ENCODE peak calls at places on chromosomes 2 and 18, in nine cellular contexts. One of them, this sample, is unnamed.

GRCh38 chr2:138780451-138780880 is 276 bp upstream of the NXPH2 start:
- DNase-seq in neural progenitor cell: peak
- DNase-seq in PC-9: no peak
- DNase-seq in progenitor cell of endocrine pancreas: peak
- DNase-seq in GM12865: no peak
- DNase-seq in choroid plexus epithelial cell: no peak
- DNase-seq in dorsolateral prefrontal cortex: no peak
- DNase-seq in BE2C: peak
- DNase-seq in type B pancreatic cell: peak
- DNase-seq in this sample: no peak

GRCh38 chr18:51527826-51528225 is 330.3 kb upstream of the MEX3C start:
- DNase-seq in neural progenitor cell: no peak
- DNase-seq in PC-9: no peak
- DNase-seq in progenitor cell of endocrine pancreas: no peak
- DNase-seq in GM12865: no peak
- DNase-seq in choroid plexus epithelial cell: no peak
- DNase-seq in dorsolateral prefrontal cortex: no peak
- DNase-seq in BE2C: no peak
- DNase-seq in type B pancreatic cell: no peak
- DNase-seq in this sample: no peak

GRCh38 chr2:235709124-235709813 is 215.4 kb downstream of the AGAP1 start:
- DNase-seq in neural progenitor cell: no peak
- DNase-seq in PC-9: peak
- DNase-seq in progenitor cell of endocrine pancreas: no peak
- DNase-seq in GM12865: no peak
- DNase-seq in choroid plexus epithelial cell: peak
- DNase-seq in dorsolateral prefrontal cortex: no peak
- DNase-seq in BE2C: no peak
- DNase-seq in type B pancreatic cell: no peak
- DNase-seq in this sample: no peak

GRCh38 chr2:18545384-18545783 is 15.1 kb downstream of the RDH14 start:
- DNase-seq in neural progenitor cell: no peak
- DNase-seq in PC-9: no peak
- DNase-seq in progenitor cell of endocrine pancreas: no peak
- DNase-seq in GM12865: no peak
- DNase-seq in choroid plexus epithelial cell: peak
- DNase-seq in dorsolateral prefrontal cortex: no peak
- DNase-seq in BE2C: no peak
- DNase-seq in type B pancreatic cell: no peak
- DNase-seq in this sample: peak

GRCh38 chr18:24200494-24200893 is 61.6 kb downstream of the CABYR start:
- DNase-seq in neural progenitor cell: no peak
- DNase-seq in PC-9: no peak
- DNase-seq in progenitor cell of endocrine pancreas: no peak
- DNase-seq in GM12865: no peak
- DNase-seq in choroid plexus epithelial cell: no peak
- DNase-seq in dorsolateral prefrontal cortex: no peak
- DNase-seq in BE2C: no peak
- DNase-seq in type B pancreatic cell: no peak
- DNase-seq in this sample: no peak

GRCh38 chr2:20304411-20304810 is 46.2 kb downstream of the PUM2 start:
- DNase-seq in neural progenitor cell: no peak
- DNase-seq in PC-9: no peak
- DNase-seq in progenitor cell of endocrine pancreas: no peak
- DNase-seq in GM12865: no peak
- DNase-seq in choroid plexus epithelial cell: peak
- DNase-seq in dorsolateral prefrontal cortex: no peak
- DNase-seq in BE2C: no peak
- DNase-seq in type B pancreatic cell: no peak
- DNase-seq in this sample: peak

GRCh38 chr18:37698508-37699035 is 133.0 kb upstream of the CELF4 start:
- DNase-seq in neural progenitor cell: no peak
- DNase-seq in PC-9: no peak
- DNase-seq in progenitor cell of endocrine pancreas: no peak
- DNase-seq in GM12865: no peak
- DNase-seq in choroid plexus epithelial cell: no peak
- DNase-seq in dorsolateral prefrontal cortex: no peak
- DNase-seq in BE2C: no peak
- DNase-seq in type B pancreatic cell: no peak
- DNase-seq in this sample: no peak

GRCh38 chr2:70086278-70086837 is 919 bp upstream of the PCBP1 start:
- DNase-seq in neural progenitor cell: peak
- DNase-seq in PC-9: peak
- DNase-seq in progenitor cell of endocrine pancreas: no peak
- DNase-seq in GM12865: peak
- DNase-seq in choroid plexus epithelial cell: peak
- DNase-seq in dorsolateral prefrontal cortex: peak
- DNase-seq in BE2C: peak
- DNase-seq in type B pancreatic cell: peak
- DNase-seq in this sample: peak

GRCh38 chr2:61431345-61431744 is 39.5 kb downstream of the USP34 start:
- DNase-seq in neural progenitor cell: no peak
- DNase-seq in PC-9: no peak
- DNase-seq in progenitor cell of endocrine pancreas: no peak
- DNase-seq in GM12865: no peak
- DNase-seq in choroid plexus epithelial cell: no peak
- DNase-seq in dorsolateral prefrontal cortex: no peak
- DNase-seq in BE2C: no peak
- DNase-seq in type B pancreatic cell: no peak
- DNase-seq in this sample: no peak

GRCh38 chr2:233355916-233356315 is 1.6 kb downstream of the DGKD start:
- DNase-seq in neural progenitor cell: no peak
- DNase-seq in PC-9: no peak
- DNase-seq in progenitor cell of endocrine pancreas: no peak
- DNase-seq in GM12865: no peak
- DNase-seq in choroid plexus epithelial cell: no peak
- DNase-seq in dorsolateral prefrontal cortex: no peak
- DNase-seq in BE2C: no peak
- DNase-seq in type B pancreatic cell: no peak
- DNase-seq in this sample: no peak

GRCh38 chr18:59971871-59972270 is 72.1 kb downstream of the PMAIP1 start:
- DNase-seq in neural progenitor cell: no peak
- DNase-seq in PC-9: no peak
- DNase-seq in progenitor cell of endocrine pancreas: no peak
- DNase-seq in GM12865: no peak
- DNase-seq in choroid plexus epithelial cell: no peak
- DNase-seq in dorsolateral prefrontal cortex: no peak
- DNase-seq in BE2C: no peak
- DNase-seq in type B pancreatic cell: no peak
- DNase-seq in this sample: no peak

GRCh38 chr2:240997856-240998705 is at the start of gene SNED1:
- DNase-seq in neural progenitor cell: peak
- DNase-seq in PC-9: peak
- DNase-seq in progenitor cell of endocrine pancreas: peak
- DNase-seq in GM12865: peak
- DNase-seq in choroid plexus epithelial cell: peak
- DNase-seq in dorsolateral prefrontal cortex: no peak
- DNase-seq in BE2C: peak
- DNase-seq in type B pancreatic cell: peak
- DNase-seq in this sample: peak

GRCh38 chr2:207334631-207335371 is 169.1 kb upstream of the KLF7 start:
- DNase-seq in neural progenitor cell: peak
- DNase-seq in PC-9: peak
- DNase-seq in progenitor cell of endocrine pancreas: no peak
- DNase-seq in GM12865: peak
- DNase-seq in choroid plexus epithelial cell: peak
- DNase-seq in dorsolateral prefrontal cortex: no peak
- DNase-seq in BE2C: no peak
- DNase-seq in type B pancreatic cell: no peak
- DNase-seq in this sample: peak

GRCh38 chr18:29501952-29502351 is 1325.0 kb upstream of the CDH2 start:
- DNase-seq in neural progenitor cell: no peak
- DNase-seq in PC-9: peak
- DNase-seq in progenitor cell of endocrine pancreas: no peak
- DNase-seq in GM12865: no peak
- DNase-seq in choroid plexus epithelial cell: peak
- DNase-seq in dorsolateral prefrontal cortex: no peak
- DNase-seq in BE2C: no peak
- DNase-seq in type B pancreatic cell: no peak
- DNase-seq in this sample: peak

GRCh38 chr2:71512386-71512785 is 59.0 kb downstream of the DYSF start:
- DNase-seq in neural progenitor cell: no peak
- DNase-seq in PC-9: no peak
- DNase-seq in progenitor cell of endocrine pancreas: no peak
- DNase-seq in GM12865: no peak
- DNase-seq in choroid plexus epithelial cell: no peak
- DNase-seq in dorsolateral prefrontal cortex: no peak
- DNase-seq in BE2C: no peak
- DNase-seq in type B pancreatic cell: no peak
- DNase-seq in this sample: no peak

GRCh38 chr2:120352701-120353590 is 7.0 kb downstream of the INHBB start:
- DNase-seq in neural progenitor cell: no peak
- DNase-seq in PC-9: peak
- DNase-seq in progenitor cell of endocrine pancreas: no peak
- DNase-seq in GM12865: no peak
- DNase-seq in choroid plexus epithelial cell: no peak
- DNase-seq in dorsolateral prefrontal cortex: no peak
- DNase-seq in BE2C: no peak
- DNase-seq in type B pancreatic cell: no peak
- DNase-seq in this sample: peak
- TF ChIP-seq CTCF in neural progenitor cell: no peak
- TF ChIP-seq CTCF in PC-9: no peak
- TF ChIP-seq CTCF in progenitor cell of endocrine pancreas: no peak
- TF ChIP-seq CTCF in GM12865: no peak
- TF ChIP-seq CTCF in choroid plexus epithelial cell: no peak
- TF ChIP-seq CTCF in dorsolateral prefrontal cortex: no peak
- TF ChIP-seq CTCF in BE2C: no peak
- TF ChIP-seq CTCF in type B pancreatic cell: no peak
- TF ChIP-seq CTCF in this sample: no peak

DNA sequence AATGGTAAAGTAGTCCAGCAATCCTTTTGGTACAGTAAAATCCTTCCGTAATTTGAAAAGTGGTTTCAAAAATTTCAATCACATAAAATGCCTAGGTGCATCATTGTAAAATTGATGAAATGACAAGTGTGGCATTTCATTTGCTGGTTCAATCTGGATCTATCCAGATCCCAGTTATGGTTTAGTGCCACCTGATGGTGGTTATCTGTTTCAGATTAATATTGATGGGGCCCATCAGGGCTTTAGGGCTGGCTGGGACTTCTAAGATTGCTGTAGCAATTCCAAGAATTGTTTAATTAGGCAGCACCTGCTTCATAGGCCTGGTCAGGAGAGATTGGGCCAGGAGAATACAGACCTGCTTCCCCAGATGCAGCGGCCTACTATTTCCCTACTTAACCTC is 55.5 kb upstream of the PIK3C3 start:
- DNase-seq in neural progenitor cell: no peak
- DNase-seq in PC-9: no peak
- DNase-seq in progenitor cell of endocrine pancreas: no peak
- DNase-seq in GM12865: no peak
- DNase-seq in choroid plexus epithelial cell: peak
- DNase-seq in dorsolateral prefrontal cortex: no peak
- DNase-seq in BE2C: no peak
- DNase-seq in type B pancreatic cell: no peak
- DNase-seq in this sample: no peak
- TF ChIP-seq CTCF in neural progenitor cell: peak
- TF ChIP-seq CTCF in PC-9: peak
- TF ChIP-seq CTCF in progenitor cell of endocrine pancreas: no peak
- TF ChIP-seq CTCF in GM12865: no peak
- TF ChIP-seq CTCF in choroid plexus epithelial cell: peak
- TF ChIP-seq CTCF in dorsolateral prefrontal cortex: no peak
- TF ChIP-seq CTCF in BE2C: peak
- TF ChIP-seq CTCF in type B pancreatic cell: no peak
- TF ChIP-seq CTCF in this sample: peak

GRCh38 chr2:160889439-160889838 is 270.8 kb upstream of the TANK start:
- DNase-seq in neural progenitor cell: no peak
- DNase-seq in PC-9: no peak
- DNase-seq in progenitor cell of endocrine pancreas: no peak
- DNase-seq in GM12865: no peak
- DNase-seq in choroid plexus epithelial cell: no peak
- DNase-seq in dorsolateral prefrontal cortex: no peak
- DNase-seq in BE2C: no peak
- DNase-seq in type B pancreatic cell: no peak
- DNase-seq in this sample: no peak

GRCh38 chr2:160892204-160892603 is 268.0 kb upstream of the TANK start:
- DNase-seq in neural progenitor cell: no peak
- DNase-seq in PC-9: no peak
- DNase-seq in progenitor cell of endocrine pancreas: no peak
- DNase-seq in GM12865: no peak
- DNase-seq in choroid plexus epithelial cell: no peak
- DNase-seq in dorsolateral prefrontal cortex: no peak
- DNase-seq in BE2C: no peak
- DNase-seq in type B pancreatic cell: no peak
- DNase-seq in this sample: no peak

GRCh38 chr2:160893581-160893980 is 266.6 kb upstream of the TANK start:
- DNase-seq in neural progenitor cell: no peak
- DNase-seq in PC-9: no peak
- DNase-seq in progenitor cell of endocrine pancreas: no peak
- DNase-seq in GM12865: no peak
- DNase-seq in choroid plexus epithelial cell: no peak
- DNase-seq in dorsolateral prefrontal cortex: no peak
- DNase-seq in BE2C: no peak
- DNase-seq in type B pancreatic cell: no peak
- DNase-seq in this sample: no peak

GRCh38 chr2:160891353-160891740 is 268.9 kb upstream of the TANK start:
- DNase-seq in neural progenitor cell: no peak
- DNase-seq in PC-9: no peak
- DNase-seq in progenitor cell of endocrine pancreas: no peak
- DNase-seq in GM12865: no peak
- DNase-seq in choroid plexus epithelial cell: no peak
- DNase-seq in dorsolateral prefrontal cortex: no peak
- DNase-seq in BE2C: no peak
- DNase-seq in type B pancreatic cell: no peak
- DNase-seq in this sample: no peak

DNA sequence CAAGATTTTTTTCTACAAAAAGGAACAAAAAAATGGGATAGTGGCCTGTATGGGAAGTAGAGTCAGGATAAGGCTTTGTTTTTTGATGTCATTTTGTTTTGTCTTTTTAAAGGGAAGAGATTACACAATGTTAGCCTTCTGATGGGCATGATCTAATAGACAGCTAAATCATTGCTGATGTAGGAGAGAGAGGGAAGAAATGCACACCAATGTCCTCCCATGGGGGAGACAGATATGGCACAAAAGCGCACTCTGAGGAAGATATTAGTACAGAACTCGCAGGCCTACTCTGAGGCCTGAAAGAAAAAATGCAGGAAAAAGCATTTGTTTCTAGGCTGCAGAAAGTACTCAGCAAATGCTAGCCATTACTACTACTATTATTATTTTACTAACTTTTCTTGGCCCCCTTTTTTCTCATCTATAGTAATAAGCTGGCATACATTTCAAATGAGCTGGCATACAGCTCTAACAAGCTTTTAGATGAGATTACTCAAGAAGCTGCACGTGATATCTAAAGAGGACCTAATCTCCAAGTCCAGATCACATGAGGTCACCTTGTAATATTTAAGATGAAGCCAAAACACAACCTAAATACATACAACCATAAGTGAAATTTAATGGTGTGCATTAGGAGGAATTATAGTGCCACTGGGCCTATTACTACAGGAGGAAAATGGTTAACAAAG is 269.4 kb upstream of the TANK start:
- DNase-seq in neural progenitor cell: no peak
- DNase-seq in PC-9: no peak
- DNase-seq in progenitor cell of endocrine pancreas: no peak
- DNase-seq in GM12865: no peak
- DNase-seq in choroid plexus epithelial cell: no peak
- DNase-seq in dorsolateral prefrontal cortex: no peak
- DNase-seq in BE2C: no peak
- DNase-seq in type B pancreatic cell: no peak
- DNase-seq in this sample: no peak
- TF ChIP-seq CTCF in neural progenitor cell: no peak
- TF ChIP-seq CTCF in PC-9: no peak
- TF ChIP-seq CTCF in progenitor cell of endocrine pancreas: no peak
- TF ChIP-seq CTCF in GM12865: no peak
- TF ChIP-seq CTCF in choroid plexus epithelial cell: no peak
- TF ChIP-seq CTCF in dorsolateral prefrontal cortex: no peak
- TF ChIP-seq CTCF in BE2C: no peak
- TF ChIP-seq CTCF in type B pancreatic cell: no peak
- TF ChIP-seq CTCF in this sample: no peak

GRCh38 chr2:204187513-204188088 is 251.0 kb downstream of the ICOS start:
- DNase-seq in neural progenitor cell: no peak
- DNase-seq in PC-9: no peak
- DNase-seq in progenitor cell of endocrine pancreas: no peak
- DNase-seq in GM12865: no peak
- DNase-seq in choroid plexus epithelial cell: no peak
- DNase-seq in dorsolateral prefrontal cortex: no peak
- DNase-seq in BE2C: no peak
- DNase-seq in type B pancreatic cell: no peak
- DNase-seq in this sample: no peak
- TF ChIP-seq CTCF in neural progenitor cell: no peak
- TF ChIP-seq CTCF in PC-9: no peak
- TF ChIP-seq CTCF in progenitor cell of endocrine pancreas: no peak
- TF ChIP-seq CTCF in GM12865: no peak
- TF ChIP-seq CTCF in choroid plexus epithelial cell: no peak
- TF ChIP-seq CTCF in dorsolateral prefrontal cortex: no peak
- TF ChIP-seq CTCF in BE2C: no peak
- TF ChIP-seq CTCF in type B pancreatic cell: no peak
- TF ChIP-seq CTCF in this sample: no peak